ENCODE peak calls at places on chromosomes 16 and 17, in four cellular contexts. One of them, this sample, is unnamed.

GRCh38 chr17:6314311-6314710 is 120.6 kb downstream of the AIPL1 start:
- DNase-seq in lower lobe of right lung: no peak
- DNase-seq in cardiac muscle cell: no peak
- DNase-seq in pancreas: no peak
- DNase-seq in this sample: no peak

GRCh38 chr17:76500745-76501017 is 542 bp downstream of the RHBDF2 start:
- DNase-seq in pancreas: no peak
- DNase-seq in cardiac muscle cell: no peak
- DNase-seq in lower lobe of right lung: no peak
- DNase-seq in this sample: no peak

GRCh38 chr16:28321700-28322411 is 29.5 kb downstream of the SBK1 start:
- DNase-seq in pancreas: no peak
- DNase-seq in cardiac muscle cell: peak; percentile 29
- DNase-seq in lower lobe of right lung: no peak
- DNase-seq in this sample: no peak

GRCh38 chr17:47812146-47812920 is 9.3 kb downstream of the OSBPL7 start:
- DNase-seq in lower lobe of right lung: no peak
- DNase-seq in cardiac muscle cell: no peak
- DNase-seq in pancreas: no peak
- DNase-seq in this sample: no peak

GRCh38 chr17:35256629-35257028 is 13.8 kb downstream of the SLFN5 start:
- DNase-seq in pancreas: no peak
- DNase-seq in lower lobe of right lung: no peak
- DNase-seq in cardiac muscle cell: no peak
- DNase-seq in this sample: no peak

GRCh38 chr16:8928467-8928957 is 35.2 kb downstream of the USP7 start:
- DNase-seq in cardiac muscle cell: peak; percentile 79
- DNase-seq in pancreas: no peak
- DNase-seq in lower lobe of right lung: no peak
- DNase-seq in this sample: no peak

GRCh38 chr17:79798296-79799173 is 1.7 kb upstream of the CBX8 start:
- DNase-seq in pancreas: no peak
- DNase-seq in lower lobe of right lung: no peak
- DNase-seq in cardiac muscle cell: no peak
- DNase-seq in this sample: peak; percentile 52

GRCh38 chr16:29877266-29877961 is 14.4 kb upstream of the CDIPT start:
- DNase-seq in lower lobe of right lung: peak; percentile 81
- DNase-seq in cardiac muscle cell: peak; percentile 55
- DNase-seq in pancreas: no peak
- DNase-seq in this sample: no peak

GRCh38 chr16:9772526-9772925 is 409.7 kb downstream of the GRIN2A start:
- DNase-seq in pancreas: no peak
- DNase-seq in cardiac muscle cell: no peak
- DNase-seq in lower lobe of right lung: no peak
- DNase-seq in this sample: no peak

GRCh38 chr16:90077757-90078593 is 844 bp upstream of the PRDM7 start:
- DNase-seq in pancreas: peak; percentile 11
- DNase-seq in lower lobe of right lung: no peak
- DNase-seq in cardiac muscle cell: peak; percentile 43
- DNase-seq in this sample: no peak

GRCh38 chr17:39082482-39082881 is 69.0 kb downstream of the PLXDC1 start:
- DNase-seq in pancreas: no peak
- DNase-seq in cardiac muscle cell: peak; percentile 85
- DNase-seq in lower lobe of right lung: no peak
- DNase-seq in this sample: no peak

GRCh38 chr16:86074651-86075487 is 175.9 kb downstream of the IRF8 start:
- DNase-seq in lower lobe of right lung: no peak
- DNase-seq in cardiac muscle cell: no peak
- DNase-seq in pancreas: no peak
- DNase-seq in this sample: no peak

GRCh38 chr17:47693667-47694017 is 319 bp upstream of the TBKBP1 start:
- DNase-seq in cardiac muscle cell: no peak
- DNase-seq in lower lobe of right lung: no peak
- DNase-seq in pancreas: no peak
- DNase-seq in this sample: peak; percentile 84

GRCh38 chr17:9566067-9566466 is 9.6 kb downstream of the STX8 start:
- DNase-seq in pancreas: no peak
- DNase-seq in lower lobe of right lung: no peak
- DNase-seq in cardiac muscle cell: no peak
- DNase-seq in this sample: no peak

GRCh38 chr17:3627768-3628167 is 8.3 kb downstream of the SHPK start:
- DNase-seq in cardiac muscle cell: no peak
- DNase-seq in pancreas: no peak
- DNase-seq in lower lobe of right lung: no peak
- DNase-seq in this sample: no peak

GRCh38 chr17:17732444-17732843 is 51.2 kb downstream of the RAI1 start:
- DNase-seq in pancreas: no peak
- DNase-seq in cardiac muscle cell: no peak
- DNase-seq in lower lobe of right lung: no peak
- DNase-seq in this sample: no peak
- TF ChIP-seq CTCF in pancreas: no peak
- TF ChIP-seq CTCF in cardiac muscle cell: no peak
- TF ChIP-seq CTCF in lower lobe of right lung: no peak
- TF ChIP-seq CTCF in this sample: no peak

GRCh38 chr16:84360748-84361147 is 7.6 kb upstream of the ATP2C2 start:
- DNase-seq in lower lobe of right lung: no peak
- DNase-seq in pancreas: no peak
- DNase-seq in cardiac muscle cell: no peak
- DNase-seq in this sample: no peak

GRCh38 chr16:84360170-84360569 is 8.2 kb upstream of the ATP2C2 start:
- DNase-seq in pancreas: no peak
- DNase-seq in lower lobe of right lung: no peak
- DNase-seq in cardiac muscle cell: no peak
- DNase-seq in this sample: no peak

GRCh38 chr16:84359326-84359725 is 9.0 kb upstream of the ATP2C2 start:
- DNase-seq in lower lobe of right lung: no peak
- DNase-seq in pancreas: no peak
- DNase-seq in cardiac muscle cell: no peak
- DNase-seq in this sample: no peak

GRCh38 chr16:84357191-84357651 is 11.1 kb upstream of the ATP2C2 start:
- DNase-seq in pancreas: no peak
- DNase-seq in cardiac muscle cell: peak; percentile 46
- DNase-seq in lower lobe of right lung: no peak
- DNase-seq in this sample: no peak

DNA sequence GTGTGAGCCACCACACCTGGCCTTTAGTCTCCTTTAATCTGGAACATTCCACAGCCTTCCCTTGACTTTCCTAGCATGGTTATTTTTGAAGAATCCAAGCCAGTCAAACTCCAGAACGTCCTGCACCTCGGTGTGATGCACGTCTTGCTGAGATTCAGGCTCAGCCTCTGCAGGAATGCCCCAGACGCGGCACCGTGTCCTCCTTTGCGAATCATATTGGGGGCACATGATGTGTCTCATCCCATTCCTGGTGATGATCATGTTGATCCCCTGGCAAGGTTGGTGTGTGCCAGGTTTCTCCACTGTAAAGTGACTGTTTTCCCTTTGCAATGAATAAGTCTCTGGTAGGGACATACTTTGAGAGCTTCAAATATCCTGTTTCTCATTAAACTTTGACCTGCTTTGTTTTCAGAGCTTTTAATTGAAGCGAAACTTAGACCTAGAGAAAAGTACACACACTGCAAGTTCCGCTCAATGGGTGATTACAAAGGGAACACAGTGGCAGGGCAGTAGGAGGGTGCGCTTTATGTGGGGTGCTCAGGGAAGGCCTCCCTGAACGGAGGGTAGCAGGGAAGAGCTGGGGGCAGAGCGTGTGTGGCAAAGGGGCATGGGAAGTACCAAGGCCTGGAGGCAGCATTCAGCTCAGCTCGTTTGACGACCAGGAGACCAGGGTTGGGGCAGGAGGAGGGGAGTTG is 9.6 kb upstream of the ATP2C2 start:
- DNase-seq in cardiac muscle cell: no peak
- DNase-seq in pancreas: no peak
- DNase-seq in lower lobe of right lung: no peak
- DNase-seq in this sample: no peak
- TF ChIP-seq CTCF in cardiac muscle cell: no peak
- TF ChIP-seq CTCF in pancreas: no peak
- TF ChIP-seq CTCF in lower lobe of right lung: no peak
- TF ChIP-seq CTCF in this sample: no peak

GRCh38 chr16:67664871-67665270 is 1.7 kb downstream of the ENKD1 start:
- DNase-seq in cardiac muscle cell: no peak
- DNase-seq in pancreas: peak; percentile 76
- DNase-seq in lower lobe of right lung: no peak
- DNase-seq in this sample: no peak

GRCh38 chr16:67663151-67663876 is 2.6 kb downstream of the PARD6A start:
- DNase-seq in cardiac muscle cell: peak; percentile 25
- DNase-seq in pancreas: peak; percentile 51
- DNase-seq in lower lobe of right lung: no peak
- DNase-seq in this sample: no peak

GRCh38 chr16:67662653-67663010 is 1.9 kb downstream of the PARD6A start:
- DNase-seq in cardiac muscle cell: no peak
- DNase-seq in pancreas: no peak
- DNase-seq in lower lobe of right lung: no peak
- DNase-seq in this sample: no peak

GRCh38 chr16:67664258-67664657 is 2.3 kb downstream of the ENKD1 start:
- DNase-seq in pancreas: peak; percentile 94
- DNase-seq in cardiac muscle cell: no peak
- DNase-seq in lower lobe of right lung: no peak
- DNase-seq in this sample: no peak

GRCh38 chr16:67663877-67664222 is 2.7 kb downstream of the ENKD1 start:
- DNase-seq in pancreas: no peak
- DNase-seq in lower lobe of right lung: no peak
- DNase-seq in cardiac muscle cell: no peak
- DNase-seq in this sample: no peak
- TF ChIP-seq CTCF in pancreas: no peak
- TF ChIP-seq CTCF in lower lobe of right lung: no peak
- TF ChIP-seq CTCF in cardiac muscle cell: no peak
- TF ChIP-seq CTCF in this sample: no peak

DNA sequence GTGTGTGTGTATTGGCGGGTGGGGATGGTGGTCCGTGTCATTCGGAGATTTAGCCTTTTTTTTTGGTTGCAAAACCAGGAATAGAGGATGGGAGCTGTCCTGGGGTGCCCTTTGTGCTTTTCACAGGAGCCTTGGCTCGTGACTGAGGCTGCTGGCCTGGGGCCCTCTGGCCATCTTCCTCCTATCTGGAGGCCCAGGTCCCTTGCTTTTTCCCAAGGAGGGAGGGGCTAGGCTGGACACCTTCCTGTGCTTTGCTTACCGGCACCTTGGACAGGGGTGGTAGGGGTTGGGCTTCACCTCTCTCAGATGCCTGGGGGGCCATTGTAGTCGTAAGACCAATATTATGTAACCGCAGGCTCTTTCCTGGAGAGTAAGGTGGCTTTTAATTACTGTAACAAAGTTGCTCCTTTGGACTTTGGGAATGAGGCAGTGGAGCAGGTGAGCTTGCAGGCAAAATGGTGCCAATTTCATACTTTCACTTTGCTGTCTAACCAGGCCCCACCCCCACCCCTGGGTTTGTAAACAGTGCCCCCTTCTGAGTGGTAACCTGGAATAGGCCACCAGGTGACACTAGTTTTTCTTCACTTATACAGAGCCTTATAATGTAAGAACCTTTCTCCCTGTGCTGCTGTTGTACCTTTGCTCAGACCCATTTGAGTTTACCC is 1.2 kb downstream of the DYNLL2 start:
- DNase-seq in pancreas: peak; percentile 63
- DNase-seq in cardiac muscle cell: peak; percentile 23
- DNase-seq in lower lobe of right lung: peak; percentile 52
- DNase-seq in this sample: no peak
- TF ChIP-seq CTCF in pancreas: no peak
- TF ChIP-seq CTCF in cardiac muscle cell: peak; percentile 30
- TF ChIP-seq CTCF in lower lobe of right lung: peak; percentile 22
- TF ChIP-seq CTCF in this sample: no peak

DNA sequence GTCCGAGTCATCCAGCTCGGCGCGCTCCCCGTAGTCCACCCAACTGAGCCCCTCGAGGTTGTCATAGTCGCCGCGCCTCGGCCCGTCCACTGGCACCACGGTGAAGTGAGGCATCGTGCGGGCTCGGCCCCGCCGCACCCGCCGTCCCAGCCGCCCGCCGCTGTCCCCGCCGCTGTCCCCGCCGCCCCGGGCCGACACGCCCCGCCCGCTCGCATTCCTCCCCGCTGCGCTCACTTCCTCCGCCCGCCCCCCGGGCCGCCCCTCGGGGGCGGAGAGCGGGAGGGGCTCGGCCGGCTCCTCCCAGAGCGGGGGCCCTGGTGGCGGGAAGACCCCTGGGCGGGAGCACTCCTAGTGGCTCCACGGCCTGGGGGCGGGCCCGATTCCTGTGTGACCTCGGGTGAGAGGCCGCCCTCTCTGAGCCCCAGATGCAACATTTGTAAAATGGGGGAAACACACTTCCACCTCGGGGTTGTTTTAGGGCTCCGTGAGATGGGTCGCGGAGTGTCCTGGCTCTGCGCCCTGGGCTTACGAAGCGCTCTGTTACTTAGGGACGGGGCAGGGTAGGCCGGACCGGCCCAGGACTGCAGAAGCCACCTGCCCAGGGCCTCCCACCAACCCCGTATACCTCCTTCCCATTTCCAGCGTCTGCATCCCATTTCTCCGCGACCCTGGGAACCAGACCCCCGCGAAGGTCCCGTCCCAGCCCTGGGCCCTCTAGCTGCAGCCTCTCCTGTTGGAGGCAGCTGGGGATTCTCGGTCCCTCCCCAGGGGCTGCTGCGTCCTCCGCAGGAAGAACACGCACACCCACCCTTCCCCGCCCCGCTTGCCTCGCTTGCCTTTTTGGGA is at the start of gene SLC12A4:
- DNase-seq in lower lobe of right lung: peak; percentile 86
- DNase-seq in pancreas: peak; percentile 81
- DNase-seq in cardiac muscle cell: peak; percentile 82
- DNase-seq in this sample: peak; percentile 87
- TF ChIP-seq CTCF in lower lobe of right lung: no peak
- TF ChIP-seq CTCF in pancreas: no peak
- TF ChIP-seq CTCF in cardiac muscle cell: no peak
- TF ChIP-seq CTCF in this sample: no peak